ENCODE peak calls at places on chromosomes 13 and 19, in five cellular contexts. D is mucosa of gallbladder; F is smooth muscle cell of the brain vasculature; E is activated naive CD4-positive, alpha-beta T cell treated with anti-CD3 and anti-CD28 coated beads, Interleukin-2, amount 10 ng/mL, durations not matched to agents 7 days and 5 days; K is astrocyte. W is an unnamed sample.

GRCh38 chr19:45069056-45069455 is 7.2 kb downstream of the ZNF296 start:
- DNase-seq in D (no peak), F (no peak), E (no peak), K (no peak), W (no peak)

GRCh38 chr19:22528956-22529355 is 105.2 kb upstream of the ZNF492 start:
- DNase-seq in D (no peak), F (no peak), E (no peak), K (no peak), W (no peak)

GRCh38 chr13:50690020-50690419 is 153.5 kb downstream of the DLEU7 start:
- DNase-seq in D (no peak), F (no peak), E (no peak), K (no peak), W (no peak)

GRCh38 chr13:112727581-112727980 is 37.7 kb downstream of the ATP11A start:
- DNase-seq in D (no peak), F (no peak), E (no peak), K (no peak), W (no peak)

GRCh38 chr19:34989248-34989797 is 10.8 kb upstream of the GRAMD1A start:
- DNase-seq in D (no peak), F (no peak), E (no peak), K (no peak), W (no peak)

GRCh38 chr13:26831336-26831908 is 70.8 kb upstream of the GPR12 start:
- DNase-seq in D (no peak), F (no peak), E (no peak), K (no peak), W (no peak)

GRCh38 chr13:79767126-79767525 is 286.2 kb downstream of the NDFIP2 start:
- DNase-seq in D (no peak), F (no peak), E (no peak), K (peak), W (no peak)

GRCh38 chr13:112869202-112870061 is 99.6 kb upstream of the MCF2L start:
- DNase-seq in D (no peak), F (no peak), E (no peak), K (no peak), W (peak)

GRCh38 chr13:79434578-79434977 is 28.5 kb upstream of the RBM26 start:
- DNase-seq in D (no peak), F (no peak), E (no peak), K (peak), W (no peak)

GRCh38 chr13:44388427-44388826 is 14.8 kb downstream of the SERP2 start:
- DNase-seq in D (no peak), F (no peak), E (no peak), K (no peak), W (no peak)

W was measured in activated effector memory CD4-positive, alpha-beta T cell treated with anti-CD3 and anti-CD28 coated beads, Interleukin-2, amount 50 U/mL, for 16 hours.